ENCODE peak calls at places on chromosomes 11 and 22, in five cellular contexts. One of them, this sample, is unnamed.

GRCh38 chr11:71927813-71928738 is at the start of gene XNDC1N:
- DNase-seq in endodermal cell: peak; percentile 89
- DNase-seq in left ventricle myocardium inferior: peak; percentile 47
- DNase-seq in A549: peak; percentile 90
- DNase-seq in keratinocyte: peak; percentile 32
- DNase-seq in this sample: peak; percentile 89

GRCh38 chr11:118430956-118431355 is 5.3 kb upstream of the KMT2A start:
- DNase-seq in left ventricle myocardium inferior: no peak
- DNase-seq in keratinocyte: no peak
- DNase-seq in endodermal cell: no peak
- DNase-seq in A549: no peak
- DNase-seq in this sample: no peak

GRCh38 chr11:46278387-46279173 is 1.1 kb downstream of the CREB3L1 start:
- DNase-seq in endodermal cell: peak; percentile 91
- DNase-seq in A549: no peak
- DNase-seq in keratinocyte: no peak
- DNase-seq in left ventricle myocardium inferior: peak; percentile 58
- DNase-seq in this sample: peak; percentile 54

GRCh38 chr11:47001666-47002285 is 65.2 kb downstream of the CSTPP1 start:
- DNase-seq in left ventricle myocardium inferior: no peak
- DNase-seq in A549: no peak
- DNase-seq in keratinocyte: no peak
- DNase-seq in endodermal cell: no peak
- DNase-seq in this sample: no peak

GRCh38 chr11:64559351-64560138 is 31.5 kb upstream of the SLC22A12 start:
- DNase-seq in left ventricle myocardium inferior: no peak
- DNase-seq in A549: no peak
- DNase-seq in keratinocyte: no peak
- DNase-seq in endodermal cell: peak; percentile 73
- DNase-seq in this sample: no peak

GRCh38 chr22:41296826-41297667 is 4.3 kb upstream of the ZC3H7B start:
- DNase-seq in A549: no peak
- DNase-seq in endodermal cell: no peak
- DNase-seq in left ventricle myocardium inferior: no peak
- DNase-seq in keratinocyte: no peak
- DNase-seq in this sample: no peak

GRCh38 chr11:44528103-44528502 is 37.4 kb upstream of the CD82 start:
- DNase-seq in keratinocyte: no peak
- DNase-seq in endodermal cell: no peak
- DNase-seq in A549: peak; percentile 29
- DNase-seq in left ventricle myocardium inferior: no peak
- DNase-seq in this sample: no peak

GRCh38 chr11:65921876-65922275 is 2.6 kb downstream of the DRAP1 start:
- DNase-seq in endodermal cell: no peak
- DNase-seq in left ventricle myocardium inferior: no peak
- DNase-seq in A549: no peak
- DNase-seq in keratinocyte: no peak
- DNase-seq in this sample: no peak

GRCh38 chr11:123590296-123590912 is 64.0 kb downstream of the SCN3B start:
- DNase-seq in left ventricle myocardium inferior: no peak
- DNase-seq in A549: peak; percentile 91
- DNase-seq in keratinocyte: no peak
- DNase-seq in endodermal cell: no peak
- DNase-seq in this sample: peak; percentile 23

GRCh38 chr11:68226421-68226820 is 13.3 kb upstream of the KMT5B start:
- DNase-seq in A549: no peak
- DNase-seq in keratinocyte: no peak
- DNase-seq in left ventricle myocardium inferior: no peak
- DNase-seq in endodermal cell: no peak
- DNase-seq in this sample: no peak

GRCh38 chr11:47997063-47998053 is 17.0 kb downstream of the PTPRJ start:
- DNase-seq in endodermal cell: no peak
- DNase-seq in A549: no peak
- DNase-seq in left ventricle myocardium inferior: no peak
- DNase-seq in keratinocyte: no peak
- DNase-seq in this sample: no peak

DNA sequence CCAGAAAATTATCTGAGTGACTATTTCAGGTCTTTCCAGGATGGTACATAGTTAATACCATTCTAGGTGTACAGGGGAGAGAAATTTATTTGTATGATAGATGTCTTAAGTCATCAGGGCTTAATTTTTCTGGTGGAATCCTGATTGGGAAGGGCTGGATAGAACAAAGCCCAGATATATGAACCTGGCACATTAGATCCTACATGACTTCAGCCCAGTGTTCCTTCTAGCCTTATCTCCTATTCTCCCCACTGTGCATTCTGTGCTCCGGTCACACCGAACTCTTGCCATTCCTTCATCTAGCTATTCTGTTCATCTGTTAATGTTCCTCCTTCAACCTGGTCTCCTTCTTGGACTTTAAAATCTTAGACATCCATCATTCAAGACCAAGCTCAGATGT is 69.0 kb upstream of the EED start:
- DNase-seq in keratinocyte: no peak
- DNase-seq in endodermal cell: no peak
- DNase-seq in A549: no peak
- DNase-seq in left ventricle myocardium inferior: no peak
- DNase-seq in this sample: no peak
- H3K27ac ChIP-seq in keratinocyte: no peak overlapping the region
- H3K27ac ChIP-seq in endodermal cell: no peak overlapping the region
- H3K27ac ChIP-seq in A549: peak overlapping the region; percentile 10
- H3K27ac ChIP-seq in left ventricle myocardium inferior: no peak overlapping the region
- H3K27ac ChIP-seq in this sample: no peak overlapping the region

GRCh38 chr11:492416-493226 is 14.4 kb downstream of the RNH1 start:
- DNase-seq in left ventricle myocardium inferior: no peak
- DNase-seq in endodermal cell: no peak
- DNase-seq in A549: no peak
- DNase-seq in keratinocyte: no peak
- DNase-seq in this sample: no peak
- H3K27ac ChIP-seq in left ventricle myocardium inferior: no peak overlapping the region
- H3K27ac ChIP-seq in endodermal cell: no peak overlapping the region
- H3K27ac ChIP-seq in A549: no peak overlapping the region
- H3K27ac ChIP-seq in keratinocyte: no peak overlapping the region
- H3K27ac ChIP-seq in this sample: no peak overlapping the region

GRCh38 chr11:86066033-86066432 is 2.9 kb downstream of the PICALM start:
- DNase-seq in keratinocyte: no peak
- DNase-seq in left ventricle myocardium inferior: no peak
- DNase-seq in endodermal cell: no peak
- DNase-seq in A549: no peak
- DNase-seq in this sample: no peak

GRCh38 chr11:86068138-86068861 is 584 bp downstream of the PICALM start:
- DNase-seq in A549: peak; percentile 33
- DNase-seq in left ventricle myocardium inferior: peak; percentile 31
- DNase-seq in endodermal cell: peak; percentile 74
- DNase-seq in keratinocyte: no peak
- DNase-seq in this sample: peak; percentile 69

GRCh38 chr11:86068951-86069407 is at the start of gene PICALM:
- DNase-seq in left ventricle myocardium inferior: peak; percentile 98
- DNase-seq in A549: peak; percentile 98
- DNase-seq in endodermal cell: peak; percentile 98
- DNase-seq in keratinocyte: peak; percentile 84
- DNase-seq in this sample: peak; percentile 98

GRCh38 chr11:86066606-86067229 is 2.2 kb downstream of the PICALM start:
- DNase-seq in left ventricle myocardium inferior: no peak
- DNase-seq in endodermal cell: no peak
- DNase-seq in keratinocyte: no peak
- DNase-seq in A549: no peak
- DNase-seq in this sample: no peak

GRCh38 chr11:86067230-86068137 is 1.4 kb downstream of the PICALM start:
- DNase-seq in endodermal cell: no peak
- DNase-seq in keratinocyte: no peak
- DNase-seq in left ventricle myocardium inferior: no peak
- DNase-seq in A549: no peak
- DNase-seq in this sample: no peak
- H3K27ac ChIP-seq in endodermal cell: peak overlapping the region; percentile 91
- H3K27ac ChIP-seq in keratinocyte: peak overlapping the region; percentile 99
- H3K27ac ChIP-seq in left ventricle myocardium inferior: peak overlapping the region; percentile 98
- H3K27ac ChIP-seq in A549: peak overlapping the region; percentile 91
- H3K27ac ChIP-seq in this sample: peak overlapping the region; percentile 95

DNA sequence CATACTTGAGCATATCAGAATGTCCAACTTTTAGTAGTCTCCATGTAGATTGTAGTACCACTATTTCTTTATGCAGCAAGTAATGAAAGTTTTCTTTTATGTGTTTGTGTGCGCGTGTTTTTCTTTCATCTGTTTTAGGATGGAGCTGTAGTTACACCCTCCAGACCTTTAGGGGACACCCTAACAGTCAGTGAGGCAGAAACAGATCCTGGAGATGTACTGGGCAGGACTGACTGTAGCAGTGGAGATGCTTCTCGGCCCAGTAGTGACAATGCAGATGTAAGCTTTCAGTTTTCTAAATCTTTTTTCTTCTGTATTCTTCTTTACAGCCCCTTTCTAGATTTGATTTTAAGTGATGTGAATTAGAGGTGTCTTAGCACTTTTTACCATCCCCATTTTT is 79.9 kb upstream of the GRIK4 start:
- DNase-seq in keratinocyte: no peak
- DNase-seq in left ventricle myocardium inferior: no peak
- DNase-seq in A549: peak; percentile 73
- DNase-seq in endodermal cell: peak; percentile 51
- DNase-seq in this sample: no peak
- H3K27ac ChIP-seq in keratinocyte: peak overlapping the region; percentile 56
- H3K27ac ChIP-seq in left ventricle myocardium inferior: peak overlapping the region; percentile 76
- H3K27ac ChIP-seq in A549: peak overlapping the region; percentile 70
- H3K27ac ChIP-seq in endodermal cell: no peak overlapping the region
- H3K27ac ChIP-seq in this sample: no peak overlapping the region

GRCh38 chr22:20773793-20774212 is at the start of gene SERPIND1:
- DNase-seq in left ventricle myocardium inferior: no peak
- DNase-seq in keratinocyte: no peak
- DNase-seq in endodermal cell: no peak
- DNase-seq in A549: no peak
- DNase-seq in this sample: no peak
- H3K27ac ChIP-seq in left ventricle myocardium inferior: no peak within 1 kb of the TSS
- H3K27ac ChIP-seq in keratinocyte: no peak within 1 kb of the TSS
- H3K27ac ChIP-seq in endodermal cell: no peak within 1 kb of the TSS
- H3K27ac ChIP-seq in A549: no peak within 1 kb of the TSS
- H3K27ac ChIP-seq in this sample: no peak within 1 kb of the TSS

DNA sequence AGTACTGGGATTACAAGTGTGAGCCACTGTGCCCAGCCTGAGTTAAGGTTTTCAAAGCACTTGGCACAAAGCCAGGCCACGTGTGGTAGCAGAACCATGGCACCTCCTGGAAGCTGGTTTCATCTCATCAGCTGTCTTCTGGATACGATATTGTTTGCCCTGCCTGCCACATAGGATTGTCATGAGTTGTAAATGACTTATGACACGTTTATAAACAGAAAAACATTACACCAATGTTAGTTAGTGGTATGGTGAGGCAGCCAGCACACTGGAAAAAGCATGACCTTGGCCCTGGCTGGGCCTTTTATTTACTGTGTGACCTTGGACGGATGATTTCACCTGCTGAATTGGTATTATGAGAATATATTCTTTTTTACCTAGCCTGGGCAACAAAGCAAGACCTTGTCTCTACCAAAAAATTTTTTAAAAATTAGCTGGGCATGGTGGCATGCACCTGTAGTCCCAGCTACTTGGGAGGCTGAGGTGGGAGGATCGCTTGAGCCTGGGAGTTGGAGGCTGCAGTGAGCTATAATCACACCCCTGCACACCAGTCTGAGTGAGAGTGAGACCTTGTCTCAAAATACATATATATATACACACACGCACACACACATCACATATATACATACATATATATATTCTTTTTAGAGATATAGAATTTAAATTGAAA is 24.0 kb upstream of the MYH9 start:
- DNase-seq in endodermal cell: no peak
- DNase-seq in A549: no peak
- DNase-seq in left ventricle myocardium inferior: no peak
- DNase-seq in keratinocyte: no peak
- DNase-seq in this sample: no peak
- H3K27ac ChIP-seq in endodermal cell: no peak overlapping the region
- H3K27ac ChIP-seq in A549: no peak overlapping the region
- H3K27ac ChIP-seq in left ventricle myocardium inferior: no peak overlapping the region
- H3K27ac ChIP-seq in keratinocyte: no peak overlapping the region
- H3K27ac ChIP-seq in this sample: no peak overlapping the region

DNA sequence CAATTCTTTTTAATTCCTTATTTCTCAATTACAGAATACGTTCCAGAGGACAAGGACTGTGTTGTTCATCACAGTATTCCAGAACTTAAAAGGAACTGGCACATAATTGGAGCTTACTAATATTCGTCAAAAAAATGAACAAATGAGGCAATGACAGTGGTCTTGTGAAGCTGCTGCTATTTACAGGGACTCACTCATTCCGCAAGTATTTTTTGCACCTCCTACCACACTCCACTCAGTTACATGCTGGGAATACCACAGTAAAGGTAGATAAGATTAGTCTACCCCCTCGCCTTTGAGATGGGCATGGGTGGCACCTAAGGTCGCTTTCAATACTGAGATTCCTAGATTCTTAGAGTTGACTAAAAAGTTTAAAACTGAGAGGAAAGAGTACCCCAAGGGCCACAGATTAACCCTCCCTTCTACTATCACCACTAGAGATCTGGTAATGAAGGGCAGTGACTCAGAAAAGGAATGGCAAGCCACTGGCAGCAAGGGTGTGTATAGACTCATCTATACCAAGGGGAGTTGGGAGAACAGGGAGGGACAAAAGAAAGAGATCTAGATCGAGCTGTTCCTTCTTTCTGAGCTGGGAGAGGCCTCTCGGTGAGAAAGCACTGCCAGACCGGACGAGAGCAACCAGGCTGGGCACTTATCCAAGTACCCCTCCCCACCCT is 85.0 kb downstream of the RPL27A start:
- DNase-seq in left ventricle myocardium inferior: no peak
- DNase-seq in endodermal cell: peak; percentile 45
- DNase-seq in A549: no peak
- DNase-seq in keratinocyte: no peak
- DNase-seq in this sample: no peak
- H3K27ac ChIP-seq in left ventricle myocardium inferior: peak overlapping the region; percentile 87
- H3K27ac ChIP-seq in endodermal cell: no peak overlapping the region
- H3K27ac ChIP-seq in A549: no peak overlapping the region
- H3K27ac ChIP-seq in keratinocyte: peak overlapping the region; percentile 81
- H3K27ac ChIP-seq in this sample: peak overlapping the region; percentile 81

GRCh38 chr11:12287374-12288211 is 89.8 kb upstream of the PARVA start:
- DNase-seq in A549: peak; percentile 95
- DNase-seq in keratinocyte: peak; percentile 84
- DNase-seq in left ventricle myocardium inferior: no peak
- DNase-seq in endodermal cell: peak; percentile 93
- DNase-seq in this sample: peak; percentile 72
- H3K27ac ChIP-seq in A549: peak overlapping the region; percentile 94
- H3K27ac ChIP-seq in keratinocyte: peak overlapping the region; percentile 79
- H3K27ac ChIP-seq in left ventricle myocardium inferior: peak overlapping the region; percentile 50
- H3K27ac ChIP-seq in endodermal cell: peak overlapping the region; percentile 41
- H3K27ac ChIP-seq in this sample: no peak overlapping the region

GRCh38 chr22:44173154-44173553 is 7.6 kb upstream of the PARVG start:
- DNase-seq in endodermal cell: no peak
- DNase-seq in left ventricle myocardium inferior: no peak
- DNase-seq in A549: no peak
- DNase-seq in keratinocyte: no peak
- DNase-seq in this sample: no peak
- H3K27ac ChIP-seq in endodermal cell: no peak overlapping the region
- H3K27ac ChIP-seq in left ventricle myocardium inferior: no peak overlapping the region
- H3K27ac ChIP-seq in A549: no peak overlapping the region
- H3K27ac ChIP-seq in keratinocyte: no peak overlapping the region
- H3K27ac ChIP-seq in this sample: no peak overlapping the region